ENCODE peak calls at places on chromosomes 7 and 10, in six cellular contexts. One of them, this sample, is unnamed.

GRCh38 chr10:4918236-4918635 is 45.0 kb upstream of the AKR1C1 start:
- DNase-seq in SK-N-SH: no peak
- DNase-seq in K562: no peak
- DNase-seq in HepG2: no peak
- DNase-seq in GM12891: no peak
- DNase-seq in GM12878: no peak
- DNase-seq in this sample: no peak

GRCh38 chr7:149422065-149422913 is 38.6 kb downstream of the ZNF777 start:
- DNase-seq in SK-N-SH: peak
- DNase-seq in K562: peak
- DNase-seq in HepG2: peak
- DNase-seq in GM12891: peak
- DNase-seq in GM12878: peak
- DNase-seq in this sample: peak

GRCh38 chr7:132030161-132030568 is 473.7 kb upstream of the PODXL start:
- DNase-seq in SK-N-SH: peak
- DNase-seq in K562: no peak
- DNase-seq in HepG2: no peak
- DNase-seq in GM12891: no peak
- DNase-seq in GM12878: no peak
- DNase-seq in this sample: no peak

GRCh38 chr10:114444819-114445218 is 40.5 kb upstream of the AFAP1L2 start:
- DNase-seq in SK-N-SH: no peak
- DNase-seq in K562: no peak
- DNase-seq in HepG2: no peak
- DNase-seq in GM12891: no peak
- DNase-seq in GM12878: no peak
- DNase-seq in this sample: no peak

GRCh38 chr10:101323495-101323894 is 30.5 kb upstream of the BTRC start:
- DNase-seq in SK-N-SH: no peak
- DNase-seq in K562: no peak
- DNase-seq in HepG2: no peak
- DNase-seq in GM12891: no peak
- DNase-seq in GM12878: no peak
- DNase-seq in this sample: no peak

GRCh38 chr10:119252051-119252465 is 44.7 kb downstream of the GRK5 start:
- DNase-seq in SK-N-SH: peak
- DNase-seq in K562: peak
- DNase-seq in HepG2: peak
- DNase-seq in GM12891: no peak
- DNase-seq in GM12878: no peak
- DNase-seq in this sample: no peak

GRCh38 chr7:133411402-133411801 is 158.5 kb downstream of the EXOC4 start:
- DNase-seq in SK-N-SH: no peak
- DNase-seq in K562: no peak
- DNase-seq in HepG2: no peak
- DNase-seq in GM12891: no peak
- DNase-seq in GM12878: no peak
- DNase-seq in this sample: no peak

GRCh38 chr10:22420787-22421517 is 75.7 kb downstream of the SPAG6 start:
- DNase-seq in SK-N-SH: no peak
- DNase-seq in K562: peak
- DNase-seq in HepG2: no peak
- DNase-seq in GM12891: no peak
- DNase-seq in GM12878: no peak
- DNase-seq in this sample: no peak

GRCh38 chr10:57973451-57973850 is 294.2 kb downstream of the IPMK start:
- DNase-seq in SK-N-SH: no peak
- DNase-seq in K562: no peak
- DNase-seq in HepG2: no peak
- DNase-seq in GM12891: no peak
- DNase-seq in GM12878: no peak
- DNase-seq in this sample: no peak

GRCh38 chr7:149422914-149423285 is 38.0 kb downstream of the ZNF777 start:
- DNase-seq in SK-N-SH: no peak
- DNase-seq in K562: no peak
- DNase-seq in HepG2: no peak
- DNase-seq in GM12891: peak
- DNase-seq in GM12878: no peak
- DNase-seq in this sample: peak

GRCh38 chr7:104928721-104929400 is 85.1 kb upstream of the KMT2E start:
- DNase-seq in SK-N-SH: no peak
- DNase-seq in K562: no peak
- DNase-seq in HepG2: no peak
- DNase-seq in GM12891: no peak
- DNase-seq in GM12878: no peak
- DNase-seq in this sample: no peak

GRCh38 chr7:151756076-151756731 is 120.7 kb downstream of the PRKAG2 start:
- DNase-seq in SK-N-SH: no peak
- DNase-seq in K562: peak
- DNase-seq in HepG2: no peak
- DNase-seq in GM12891: no peak
- DNase-seq in GM12878: no peak
- DNase-seq in this sample: no peak

GRCh38 chr7:1598961-1599360 is 29.1 kb upstream of the PSMG3 start:
- DNase-seq in SK-N-SH: peak
- DNase-seq in K562: no peak
- DNase-seq in HepG2: no peak
- DNase-seq in GM12891: no peak
- DNase-seq in GM12878: no peak
- DNase-seq in this sample: no peak

GRCh38 chr10:53700227-53700626 is 927.6 kb upstream of the MBL2 start:
- DNase-seq in SK-N-SH: no peak
- DNase-seq in K562: no peak
- DNase-seq in HepG2: no peak
- DNase-seq in GM12891: no peak
- DNase-seq in GM12878: no peak
- DNase-seq in this sample: no peak

GRCh38 chr7:42733040-42733439 is 178.8 kb downstream of the C7orf25 start:
- DNase-seq in SK-N-SH: no peak
- DNase-seq in K562: no peak
- DNase-seq in HepG2: no peak
- DNase-seq in GM12891: no peak
- DNase-seq in GM12878: no peak
- DNase-seq in this sample: no peak

GRCh38 chr7:108145401-108145800 is 15.2 kb upstream of the LAMB4 start:
- DNase-seq in SK-N-SH: no peak
- DNase-seq in K562: no peak
- DNase-seq in HepG2: no peak
- DNase-seq in GM12891: no peak
- DNase-seq in GM12878: no peak
- DNase-seq in this sample: no peak

GRCh38 chr10:119859422-119860258 is 13.0 kb downstream of the MCMBP start:
- DNase-seq in SK-N-SH: peak
- DNase-seq in K562: no peak
- DNase-seq in HepG2: peak
- DNase-seq in GM12891: no peak
- DNase-seq in GM12878: no peak
- DNase-seq in this sample: no peak

GRCh38 chr7:26193432-26194206 is 6.9 kb downstream of the HNRNPA2B1 start:
- DNase-seq in SK-N-SH: no peak
- DNase-seq in K562: no peak
- DNase-seq in HepG2: no peak
- DNase-seq in GM12891: no peak
- DNase-seq in GM12878: no peak
- DNase-seq in this sample: no peak

GRCh38 chr7:45259966-45260646 is 102.5 kb downstream of the RAMP3 start:
- DNase-seq in SK-N-SH: peak
- DNase-seq in K562: peak
- DNase-seq in HepG2: peak
- DNase-seq in GM12891: peak
- DNase-seq in GM12878: no peak
- DNase-seq in this sample: peak

GRCh38 chr10:30542001-30542861 is 87.3 kb downstream of the LYZL2 start:
- DNase-seq in SK-N-SH: no peak
- DNase-seq in K562: peak
- DNase-seq in HepG2: peak
- DNase-seq in GM12891: no peak
- DNase-seq in GM12878: no peak
- DNase-seq in this sample: no peak

GRCh38 chr7:36420307-36420706 is 30.6 kb downstream of the ANLN start:
- DNase-seq in SK-N-SH: no peak
- DNase-seq in K562: no peak
- DNase-seq in HepG2: no peak
- DNase-seq in GM12891: no peak
- DNase-seq in GM12878: no peak
- DNase-seq in this sample: no peak

GRCh38 chr10:22712959-22713852 is 1.2 kb downstream of the PIP4K2A start:
- DNase-seq in SK-N-SH: peak
- DNase-seq in K562: peak
- DNase-seq in HepG2: peak
- DNase-seq in GM12891: peak
- DNase-seq in GM12878: no peak
- DNase-seq in this sample: peak

GRCh38 chr7:80095545-80095944 is 39.1 kb upstream of the GNAI1 start:
- DNase-seq in SK-N-SH: peak
- DNase-seq in K562: no peak
- DNase-seq in HepG2: no peak
- DNase-seq in GM12891: no peak
- DNase-seq in GM12878: no peak
- DNase-seq in this sample: no peak

GRCh38 chr10:14600065-14600464 is 174.6 kb downstream of the FAM107B start:
- DNase-seq in SK-N-SH: no peak
- DNase-seq in K562: no peak
- DNase-seq in HepG2: no peak
- DNase-seq in GM12891: no peak
- DNase-seq in GM12878: no peak
- DNase-seq in this sample: no peak
- TF ChIP-seq POLR2AphosphoS5 in SK-N-SH: no peak
- TF ChIP-seq POLR2AphosphoS5 in K562: no peak
- TF ChIP-seq POLR2AphosphoS5 in HepG2: no peak
- TF ChIP-seq POLR2AphosphoS5 in GM12891: peak
- TF ChIP-seq POLR2AphosphoS5 in GM12878: peak
- TF ChIP-seq POLR2AphosphoS5 in this sample: no peak

DNA sequence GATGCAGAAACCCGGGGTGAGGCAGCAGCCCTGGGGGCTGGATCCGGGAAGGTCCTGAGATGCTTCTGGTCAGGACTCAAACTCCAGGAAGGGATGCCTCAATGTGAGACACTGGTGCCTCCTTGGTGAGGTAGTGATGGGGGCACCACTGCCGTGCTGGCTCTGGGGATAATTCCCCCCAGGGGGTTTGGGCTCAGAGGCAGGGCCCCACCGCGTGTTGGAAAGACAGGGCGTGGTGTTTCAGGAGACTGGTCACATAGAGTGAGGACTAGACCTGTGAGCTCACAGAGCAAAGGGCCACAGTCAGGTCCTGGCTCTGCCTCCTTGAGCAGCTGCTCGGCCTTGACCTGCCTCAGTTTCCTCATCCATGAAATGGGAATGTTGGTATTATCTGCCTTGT is 361.9 kb downstream of the GLRX3 start:
- DNase-seq in SK-N-SH: no peak
- DNase-seq in K562: no peak
- DNase-seq in HepG2: no peak
- DNase-seq in GM12891: no peak
- DNase-seq in GM12878: no peak
- DNase-seq in this sample: no peak
- TF ChIP-seq TAF1 in SK-N-SH: no peak
- TF ChIP-seq TAF1 in K562: no peak
- TF ChIP-seq TAF1 in HepG2: no peak
- TF ChIP-seq TAF1 in GM12891: no peak
- TF ChIP-seq TAF1 in GM12878: no peak
- TF ChIP-seq TAF1 in this sample: no peak

GRCh38 chr7:74220229-74220628 is 10.4 kb downstream of the LAT2 start:
- DNase-seq in SK-N-SH: no peak
- DNase-seq in K562: no peak
- DNase-seq in HepG2: no peak
- DNase-seq in GM12891: no peak
- DNase-seq in GM12878: no peak
- DNase-seq in this sample: no peak

GRCh38 chr7:74221713-74222112 is 11.9 kb downstream of the LAT2 start:
- DNase-seq in SK-N-SH: no peak
- DNase-seq in K562: no peak
- DNase-seq in HepG2: no peak
- DNase-seq in GM12891: no peak
- DNase-seq in GM12878: no peak
- DNase-seq in this sample: peak

GRCh38 chr7:74217455-74218342 is 7.9 kb downstream of the LAT2 start:
- DNase-seq in SK-N-SH: no peak
- DNase-seq in K562: no peak
- DNase-seq in HepG2: no peak
- DNase-seq in GM12891: no peak
- DNase-seq in GM12878: peak
- DNase-seq in this sample: no peak

GRCh38 chr7:74218343-74218698 is 8.5 kb downstream of the LAT2 start:
- DNase-seq in SK-N-SH: no peak
- DNase-seq in K562: no peak
- DNase-seq in HepG2: no peak
- DNase-seq in GM12891: no peak
- DNase-seq in GM12878: no peak
- DNase-seq in this sample: no peak

DNA sequence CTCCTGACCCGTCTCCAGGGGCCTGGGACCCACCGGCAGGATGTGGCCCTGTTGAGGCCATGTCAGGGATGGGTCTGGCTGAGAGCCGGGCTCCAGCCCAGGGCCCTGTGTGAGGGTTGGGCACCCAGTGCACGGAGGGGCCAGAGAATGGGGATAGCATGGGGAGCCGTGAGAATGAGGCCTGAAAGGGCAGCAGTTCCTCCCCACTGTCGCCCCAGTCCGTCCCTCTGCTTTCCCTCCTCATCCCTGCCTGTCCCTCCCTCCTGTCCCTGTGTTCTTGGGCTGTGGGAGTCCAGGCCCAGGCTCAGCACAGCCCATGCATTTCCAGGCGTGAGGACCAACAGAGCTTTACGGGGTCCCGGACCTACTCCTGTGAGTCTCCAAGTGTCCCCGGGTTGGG is 9.6 kb downstream of the LAT2 start:
- DNase-seq in SK-N-SH: no peak
- DNase-seq in K562: no peak
- DNase-seq in HepG2: no peak
- DNase-seq in GM12891: no peak
- DNase-seq in GM12878: no peak
- DNase-seq in this sample: no peak
- TF ChIP-seq POLR2AphosphoS5 in SK-N-SH: no peak
- TF ChIP-seq POLR2AphosphoS5 in K562: no peak
- TF ChIP-seq POLR2AphosphoS5 in HepG2: no peak
- TF ChIP-seq POLR2AphosphoS5 in GM12891: peak
- TF ChIP-seq POLR2AphosphoS5 in GM12878: peak
- TF ChIP-seq POLR2AphosphoS5 in this sample: peak

DNA sequence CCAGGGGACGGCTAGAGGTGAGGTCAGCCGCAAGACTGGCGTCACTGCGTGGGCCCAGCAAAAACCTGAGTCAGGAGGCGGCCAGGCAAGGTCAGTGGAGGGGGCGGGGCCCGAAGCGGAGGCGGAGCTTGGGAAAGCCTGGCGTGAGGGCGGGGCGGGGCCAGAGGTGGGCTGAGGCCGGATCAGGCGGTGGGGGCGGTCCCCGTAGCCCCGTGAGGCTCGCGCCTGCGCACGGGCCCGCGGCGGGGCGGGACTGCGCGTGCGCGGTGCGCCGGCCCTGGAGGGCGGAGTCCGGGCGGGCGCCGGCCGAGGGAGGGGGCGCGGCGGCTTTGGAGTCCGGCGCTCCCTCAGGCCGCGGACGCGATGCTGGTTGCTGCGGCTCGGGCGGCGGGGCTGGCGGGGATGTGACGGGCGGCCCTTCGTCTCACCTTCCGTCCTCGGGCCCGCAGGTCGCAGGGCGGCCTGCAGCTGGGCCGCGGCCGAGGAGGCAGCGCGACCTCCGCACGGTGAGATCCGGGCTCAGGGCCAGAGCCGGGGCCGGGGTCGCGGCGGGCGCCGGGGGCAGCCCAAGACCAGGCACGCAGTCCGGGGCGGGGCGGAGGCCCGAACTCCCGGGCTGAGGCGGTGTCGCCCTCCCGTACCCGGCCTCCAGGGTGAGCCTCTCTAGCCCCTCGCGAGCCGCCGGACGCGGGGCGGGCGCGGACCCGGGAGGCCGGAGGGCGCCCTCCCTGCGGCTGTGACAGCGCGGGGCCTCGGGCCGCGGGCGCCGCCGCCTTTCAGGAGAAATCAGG is at the start of gene CCSER2:
- DNase-seq in SK-N-SH: peak
- DNase-seq in K562: peak
- DNase-seq in HepG2: peak
- DNase-seq in GM12891: peak
- DNase-seq in GM12878: no peak
- DNase-seq in this sample: peak
- TF ChIP-seq TAF1 in SK-N-SH: peak
- TF ChIP-seq TAF1 in K562: peak
- TF ChIP-seq TAF1 in HepG2: peak
- TF ChIP-seq TAF1 in GM12891: no peak
- TF ChIP-seq TAF1 in GM12878: peak
- TF ChIP-seq TAF1 in this sample: peak

This sample was measured in GM12892.